ENCODE peak calls at places on chromosomes 12 and 14, in five cellular contexts. O is HFF-Myc, U is astrocyte of the spinal cord, E is GM12865, X is AG09309. Q is an unnamed sample.

GRCh38 chr14:60651936-60652673 is 2.8 kb upstream of the SIX1 start:
- DNase-seq in E (no peak), O (no peak), X (no peak), U (no peak), Q (no peak)

GRCh38 chr14:64117671-64118402 is 176.3 kb downstream of the ESR2 start:
- DNase-seq in U (peak), E (no peak), X (peak), O (no peak), Q (no peak)

GRCh38 chr12:14153803-14154202 is 172.4 kb upstream of the GRIN2B start:
- DNase-seq in E (peak), U (no peak), O (no peak), X (no peak), Q (no peak)

GRCh38 chr12:69698054-69698453 is 1.0 kb downstream of the BEST3 start:
- DNase-seq in U (no peak), E (no peak), X (no peak), O (no peak), Q (no peak)

GRCh38 chr12:1189163-1189562 is 198.1 kb downstream of the ERC1 start:
- DNase-seq in U (no peak), O (no peak), E (no peak), X (no peak), Q (no peak)

GRCh38 chr12:25372002-25372401 is 121.3 kb upstream of the KRAS start:
- DNase-seq in X (no peak), O (no peak), E (no peak), U (no peak), Q (no peak)

GRCh38 chr14:28772613-28773012 is 6.0 kb downstream of the FOXG1 start:
- DNase-seq in U (no peak), O (no peak), E (peak), X (no peak), Q (no peak)

GRCh38 chr12:94879542-94879941 is 124.0 kb downstream of the NDUFA12 start:
- DNase-seq in X (no peak), U (no peak), E (no peak), O (peak), Q (no peak)

GRCh38 chr12:26832817-26833691 is at the start of gene ITPR2:
- DNase-seq in U (peak), O (peak), X (no peak), E (peak), Q (peak)

GRCh38 chr12:50505945-50506344 is 1.2 kb downstream of the DIP2B start:
- DNase-seq in X (no peak), U (peak), E (peak), O (no peak), Q (no peak)

GRCh38 chr14:55454264-55455151 is 14.1 kb upstream of the TBPL2 start:
- DNase-seq in U (peak), E (peak), X (no peak), O (peak), Q (no peak)

GRCh38 chr12:108640802-108641445 is 7.2 kb upstream of the SELPLG start:
- DNase-seq in O (no peak), E (no peak), U (peak), X (no peak), Q (no peak)

GRCh38 chr12:68495666-68496065 is 115.0 kb upstream of the RAP1B start:
- DNase-seq in E (no peak), U (peak), O (peak), X (peak), Q (no peak)

GRCh38 chr12:27158322-27158721 is 75.9 kb upstream of the C12orf71 start:
- DNase-seq in E (no peak), U (no peak), O (no peak), X (no peak), Q (no peak)

GRCh38 chr14:54804720-54805060 is 97.9 kb downstream of the GCH1 start:
- DNase-seq in O (no peak), U (no peak), E (no peak), X (no peak), Q (no peak)

GRCh38 chr14:104822821-104823615 is 22.1 kb downstream of the ZBTB42 start:
- DNase-seq in U (no peak), X (no peak), E (no peak), O (no peak), Q (no peak)

GRCh38 chr12:126397071-126397571 is 1331.9 kb downstream of the AACS start:
- DNase-seq in E (peak), U (peak), X (no peak), O (no peak), Q (no peak)

GRCh38 chr14:89378119-89378518 is 38.9 kb downstream of the FOXN3 start:
- DNase-seq in X (no peak), E (peak), O (no peak), U (peak), Q (peak)

GRCh38 chr14:72758420-72758819 is 135.5 kb downstream of the DPF3 start:
- DNase-seq in X (no peak), E (no peak), U (no peak), O (no peak), Q (no peak)

GRCh38 chr14:51554953-51555352 is 96.8 kb upstream of the FRMD6 start:
- DNase-seq in E (peak), O (no peak), X (no peak), U (peak), Q (no peak)

GRCh38 chr14:51109651-51110050 is 14.7 kb upstream of the TRIM9 start:
- DNase-seq in E (no peak), X (no peak), U (no peak), O (no peak), Q (no peak)

DNA sequence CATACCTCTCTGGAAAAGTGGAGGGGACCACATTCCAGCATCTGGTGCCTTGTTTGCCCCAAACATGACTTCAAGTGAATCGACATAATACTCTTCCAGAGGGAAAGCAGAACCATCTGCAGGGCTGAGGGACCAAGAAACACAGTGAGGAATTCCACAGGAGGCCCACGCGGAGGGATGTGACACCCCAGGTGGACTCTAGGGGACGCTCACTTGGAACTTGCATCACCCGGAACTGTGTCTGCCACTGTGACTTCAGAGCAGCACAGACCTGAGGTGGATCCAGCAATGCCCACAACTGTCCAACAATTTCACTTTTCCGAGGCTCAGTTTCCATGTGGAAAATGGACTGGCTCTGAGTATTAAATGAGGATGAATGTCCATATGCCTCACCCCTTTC is 14.3 kb upstream of the CLMN start:
- DNase-seq in U (no peak), O (no peak), E (no peak), X (no peak), Q (no peak)
- TF ChIP-seq CTCF in U (no peak), O (no peak), E (peak), X (no peak), Q (no peak)

DNA sequence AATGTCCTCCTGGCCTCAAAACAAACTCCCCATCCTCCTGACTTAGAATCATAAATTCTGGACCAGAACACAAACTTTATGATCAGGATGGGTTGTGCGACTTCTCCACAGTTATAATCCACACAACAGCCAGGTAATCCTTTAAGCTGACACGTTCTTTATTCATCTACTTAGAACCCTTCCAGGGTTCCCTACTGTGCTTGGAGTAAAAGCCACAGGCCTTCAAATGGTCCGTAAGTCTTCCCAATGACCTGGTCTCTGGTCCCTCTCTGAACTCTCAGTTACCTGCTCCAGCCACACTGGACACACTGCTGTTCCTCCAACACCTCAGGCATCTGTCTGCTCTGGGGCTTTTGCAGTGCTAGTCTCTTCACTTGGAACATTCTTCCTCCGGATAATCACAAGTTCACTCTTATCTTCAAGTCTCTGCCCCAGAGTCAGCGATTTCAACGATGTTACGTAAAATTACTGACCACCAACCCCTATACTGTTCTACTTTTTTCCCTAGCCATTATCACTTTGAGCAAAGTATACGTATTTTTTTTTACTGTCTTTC is 1.7 kb upstream of the RNASE7 start:
- DNase-seq in U (no peak), X (no peak), E (no peak), O (no peak), Q (no peak)
- TF ChIP-seq CTCF in U (no peak), X (no peak), E (no peak), O (no peak), Q (no peak)

DNA sequence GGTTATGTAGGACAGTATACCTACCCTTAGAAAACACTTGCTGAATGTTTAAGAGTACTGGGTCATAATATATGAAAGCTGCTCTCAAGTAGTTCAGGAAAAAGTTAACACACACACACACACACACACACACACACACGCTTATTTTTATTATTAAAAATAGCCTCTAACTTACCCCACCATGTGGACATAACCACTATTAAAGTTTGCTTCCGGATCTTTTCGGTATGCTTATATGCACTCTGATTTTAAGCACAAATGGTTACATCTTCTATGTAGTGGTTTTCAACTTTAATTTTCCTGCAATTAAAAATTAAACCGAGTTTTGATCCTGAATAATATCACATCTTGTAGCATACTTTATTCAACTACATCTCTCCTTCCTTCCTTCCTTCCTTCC is 84.9 kb upstream of the TRAF3 start:
- DNase-seq in X (no peak), O (no peak), E (no peak), U (no peak), Q (no peak)
- TF ChIP-seq CTCF in X (no peak), O (no peak), E (no peak), U (no peak), Q (no peak)

GRCh38 chr14:59189281-59189821 is 884 bp downstream of the DAAM1 start:
- DNase-seq in U (no peak), O (no peak), X (no peak), E (peak), Q (peak)
- TF ChIP-seq CTCF in U (peak), O (no peak), X (no peak), E (no peak), Q (no peak)

GRCh38 chr12:17592472-17592871 is 497.5 kb downstream of the RERGL start:
- DNase-seq in X (no peak), U (no peak), E (no peak), O (no peak), Q (no peak)

GRCh38 chr12:17591113-17591512 is 498.9 kb downstream of the RERGL start:
- DNase-seq in E (no peak), X (no peak), U (no peak), O (no peak), Q (no peak)

GRCh38 chr12:17593715-17594406 is 496.1 kb downstream of the RERGL start:
- DNase-seq in E (no peak), U (no peak), X (no peak), O (no peak), Q (no peak)

DNA sequence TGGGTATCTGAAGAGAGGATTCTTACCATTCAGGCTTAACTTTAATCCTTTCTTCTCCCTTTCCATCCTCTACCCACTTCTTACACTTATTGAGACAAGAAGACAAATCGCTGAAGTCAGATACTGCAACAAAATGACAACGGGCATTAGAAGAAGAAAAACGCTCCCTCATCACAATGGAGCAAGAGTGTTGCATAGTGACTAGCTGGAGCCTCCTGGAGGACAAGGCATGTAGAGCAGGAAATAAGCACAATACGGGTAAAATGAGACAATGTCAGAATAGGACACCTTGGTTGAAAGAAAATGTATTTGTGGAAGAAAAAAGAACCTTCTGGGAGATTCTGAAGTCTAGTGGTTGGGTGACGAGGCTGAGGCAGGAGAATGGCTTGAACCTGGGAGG is 501.0 kb downstream of the RERGL start:
- DNase-seq in U (no peak), E (no peak), O (no peak), X (no peak), Q (no peak)
- TF ChIP-seq CTCF in U (peak), E (peak), O (no peak), X (no peak), Q (no peak)

GRCh38 chr12:56375598-56376434 is 13.2 kb upstream of the APOF start:
- DNase-seq in O (no peak), U (no peak), E (peak), X (no peak), Q (peak)

GRCh38 chr12:56373515-56373914 is 10.9 kb upstream of the APOF start:
- DNase-seq in O (no peak), U (no peak), E (no peak), X (no peak), Q (no peak)

GRCh38 chr12:56377989-56378316 is 15.3 kb upstream of the APOF start:
- DNase-seq in E (no peak), O (no peak), X (no peak), U (no peak), Q (no peak)

GRCh38 chr12:56374726-56375597 is 12.3 kb upstream of the APOF start:
- DNase-seq in O (no peak), E (no peak), X (no peak), U (no peak), Q (no peak)

DNA sequence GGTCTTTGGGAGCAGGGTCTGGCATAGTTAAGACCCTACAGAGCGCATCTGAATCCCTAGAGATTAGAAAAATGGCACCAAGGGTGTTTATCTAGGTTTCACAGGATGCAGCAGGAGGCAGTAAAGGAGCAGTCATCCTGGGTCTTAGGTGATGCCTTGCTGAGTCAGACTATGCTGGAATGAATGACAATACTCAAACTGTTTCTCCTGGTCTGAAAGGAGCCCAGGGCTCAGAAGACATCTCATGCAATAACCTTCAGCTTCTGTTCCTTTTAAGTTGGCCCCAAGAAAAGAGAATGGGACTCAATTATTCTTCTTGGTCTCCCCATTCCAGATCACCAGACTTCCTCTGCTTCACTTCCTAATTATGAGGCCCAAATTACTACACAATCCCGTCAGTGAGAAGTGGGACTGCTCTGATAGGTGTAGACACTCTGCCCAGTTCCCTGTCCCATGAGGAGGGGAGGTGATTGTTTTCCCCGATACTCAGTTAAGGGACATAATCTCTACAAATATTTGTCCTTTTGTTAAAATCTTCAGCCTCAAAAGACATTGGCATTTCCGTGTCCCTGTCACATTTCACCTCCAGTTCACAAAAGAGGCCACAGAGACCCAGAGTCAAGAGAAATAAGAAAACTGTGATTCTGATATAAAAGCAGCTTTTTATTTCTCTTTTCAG is 14.8 kb upstream of the APOF start:
- DNase-seq in X (no peak), O (no peak), U (peak), E (no peak), Q (no peak)
- TF ChIP-seq CTCF in X (peak), O (peak), U (no peak), E (no peak), Q (no peak)

DNA sequence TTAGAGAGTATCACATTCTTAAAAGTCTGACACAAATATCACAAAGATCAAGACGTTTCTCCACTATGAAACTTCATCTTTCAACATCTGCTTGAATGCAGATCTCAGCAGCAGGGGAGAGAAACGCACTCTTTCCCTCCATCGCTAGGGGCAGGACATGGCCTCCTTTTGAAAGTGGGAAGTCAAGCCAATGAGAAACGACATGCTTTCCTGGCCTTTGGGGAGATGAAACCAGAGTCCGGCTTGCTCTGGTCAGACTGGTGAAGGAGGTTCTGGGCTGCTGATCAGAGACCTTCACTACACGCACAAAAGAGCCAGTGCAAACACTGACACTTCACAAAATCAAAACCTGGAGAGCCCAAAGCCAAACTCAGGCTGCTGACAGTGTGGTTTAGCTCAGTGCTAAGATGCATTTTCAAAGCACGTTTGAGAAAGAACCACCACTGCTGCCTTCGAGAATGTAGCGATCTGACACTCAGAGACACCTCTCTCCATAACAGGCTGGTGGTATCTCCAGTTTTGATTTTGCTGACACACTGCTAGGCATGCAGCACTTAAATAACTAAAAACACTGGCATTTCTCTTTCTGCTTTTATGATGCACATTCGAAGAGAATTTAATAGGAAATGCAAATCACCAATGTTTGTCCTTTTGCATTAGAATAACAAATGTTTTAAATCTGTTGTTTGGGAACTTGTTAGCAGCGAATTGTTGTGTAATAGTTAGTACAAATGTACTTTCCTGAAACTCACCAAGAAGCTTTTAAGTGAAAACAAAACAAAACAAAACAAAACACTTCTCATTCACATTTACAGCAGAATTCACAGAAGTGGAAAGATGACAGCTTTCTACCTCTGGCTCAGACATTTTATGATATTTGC is 93.9 kb upstream of the OVCH1 start:
- DNase-seq in U (no peak), X (no peak), E (peak), O (no peak), Q (no peak)
- TF ChIP-seq CTCF in U (peak), X (peak), E (peak), O (peak), Q (no peak)

Q was measured in GM10248.